ENCODE peak calls at places on chromosome 7, in eight cellular contexts. One of them, this sample, is unnamed. For H3K4me1, the result is how much of the 10 kb centered on the place peaks cover.

GRCh38 chr7:22555476-22555875 is 55.5 kb upstream of the STEAP1B start:
- DNase-seq in left ventricle myocardium inferior: no peak
- DNase-seq in A673: no peak
- DNase-seq in heart left ventricle: no peak
- DNase-seq in tibial artery: no peak
- DNase-seq in thoracic aorta: no peak
- DNase-seq in tibial nerve: no peak
- DNase-seq in stomach: no peak
- DNase-seq in this sample: no peak

GRCh38 chr7:83655951-83656556 is 7.1 kb upstream of the SEMA3E start:
- DNase-seq in A673: peak
- DNase-seq in left ventricle myocardium inferior: no peak
- DNase-seq in thoracic aorta: no peak
- DNase-seq in tibial artery: no peak
- DNase-seq in heart left ventricle: no peak
- DNase-seq in tibial nerve: peak
- DNase-seq in stomach: peak
- DNase-seq in this sample: no peak

GRCh38 chr7:73626814-73627213 is 2.5 kb upstream of the MLXIPL start:
- DNase-seq in thoracic aorta: no peak
- DNase-seq in left ventricle myocardium inferior: no peak
- DNase-seq in heart left ventricle: no peak
- DNase-seq in A673: peak
- DNase-seq in stomach: no peak
- DNase-seq in tibial artery: no peak
- DNase-seq in tibial nerve: no peak
- DNase-seq in this sample: no peak

GRCh38 chr7:2522780-2523433 is 3.3 kb downstream of the LFNG start:
- DNase-seq in stomach: no peak
- DNase-seq in thoracic aorta: no peak
- DNase-seq in left ventricle myocardium inferior: no peak
- DNase-seq in A673: peak
- DNase-seq in heart left ventricle: no peak
- DNase-seq in tibial artery: no peak
- DNase-seq in tibial nerve: no peak
- DNase-seq in this sample: no peak

GRCh38 chr7:9125246-9125645 is 691.8 kb downstream of the NXPH1 start:
- DNase-seq in left ventricle myocardium inferior: no peak
- DNase-seq in tibial nerve: no peak
- DNase-seq in tibial artery: no peak
- DNase-seq in stomach: no peak
- DNase-seq in heart left ventricle: no peak
- DNase-seq in A673: no peak
- DNase-seq in thoracic aorta: no peak
- DNase-seq in this sample: no peak

GRCh38 chr7:2030475-2031456 is 202.0 kb downstream of the MAD1L1 start:
- DNase-seq in tibial artery: no peak
- DNase-seq in thoracic aorta: no peak
- DNase-seq in A673: no peak
- DNase-seq in tibial nerve: no peak
- DNase-seq in stomach: no peak
- DNase-seq in left ventricle myocardium inferior: peak
- DNase-seq in heart left ventricle: peak
- DNase-seq in this sample: no peak

GRCh38 chr7:73905360-73905759 is 44.4 kb downstream of the TMEM270 start:
- DNase-seq in left ventricle myocardium inferior: no peak
- DNase-seq in heart left ventricle: no peak
- DNase-seq in A673: no peak
- DNase-seq in tibial artery: no peak
- DNase-seq in thoracic aorta: no peak
- DNase-seq in tibial nerve: no peak
- DNase-seq in stomach: no peak
- DNase-seq in this sample: no peak

GRCh38 chr7:21497072-21497471 is 45.8 kb upstream of the DNAH11 start:
- DNase-seq in stomach: no peak
- DNase-seq in tibial nerve: no peak
- DNase-seq in thoracic aorta: no peak
- DNase-seq in heart left ventricle: no peak
- DNase-seq in tibial artery: no peak
- DNase-seq in left ventricle myocardium inferior: no peak
- DNase-seq in A673: no peak
- DNase-seq in this sample: no peak

GRCh38 chr7:130387628-130388403 is 7.5 kb downstream of the CPA1 start:
- DNase-seq in left ventricle myocardium inferior: no peak
- DNase-seq in stomach: no peak
- DNase-seq in A673: no peak
- DNase-seq in heart left ventricle: no peak
- DNase-seq in thoracic aorta: no peak
- DNase-seq in tibial nerve: no peak
- DNase-seq in tibial artery: no peak
- DNase-seq in this sample: no peak

DNA sequence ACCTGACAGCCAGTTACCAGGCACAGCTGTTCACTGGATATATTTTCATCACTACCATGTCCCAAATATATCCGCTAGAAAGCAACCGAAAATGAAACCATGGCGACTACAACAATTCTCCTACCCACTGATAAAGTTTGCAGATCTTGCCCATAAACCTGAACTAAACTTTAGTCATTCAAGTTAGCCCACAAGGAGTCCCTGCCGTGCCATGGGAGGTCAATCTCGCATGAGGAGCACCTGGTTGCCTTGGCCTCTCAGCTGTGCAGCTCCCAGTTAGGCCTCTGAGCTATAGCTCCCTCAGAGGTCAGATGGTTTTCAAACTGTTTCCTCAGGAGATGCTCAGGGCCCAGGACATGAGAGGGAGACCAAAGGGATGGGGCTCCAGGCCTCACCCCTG is 211.1 kb upstream of the RNF32 start:
- DNase-seq in tibial nerve: no peak
- DNase-seq in tibial artery: no peak
- DNase-seq in A673: no peak
- DNase-seq in stomach: no peak
- DNase-seq in heart left ventricle: no peak
- DNase-seq in thoracic aorta: no peak
- DNase-seq in left ventricle myocardium inferior: no peak
- DNase-seq in this sample: no peak
- H3K4me3 ChIP-seq in tibial nerve: no peak
- H3K4me3 ChIP-seq in tibial artery: no peak
- H3K4me3 ChIP-seq in A673: no peak
- H3K4me3 ChIP-seq in stomach: no peak
- H3K4me3 ChIP-seq in heart left ventricle: no peak
- H3K4me3 ChIP-seq in thoracic aorta: no peak
- H3K4me3 ChIP-seq in left ventricle myocardium inferior: no peak
- H3K4me3 ChIP-seq in this sample: no peak

GRCh38 chr7:69818647-69819161 is 220.4 kb downstream of the AUTS2 start:
- DNase-seq in thoracic aorta: no peak
- DNase-seq in tibial artery: no peak
- DNase-seq in A673: no peak
- DNase-seq in tibial nerve: no peak
- DNase-seq in heart left ventricle: no peak
- DNase-seq in left ventricle myocardium inferior: no peak
- DNase-seq in stomach: no peak
- DNase-seq in this sample: no peak

GRCh38 chr7:69820479-69821192 is 222.4 kb downstream of the AUTS2 start:
- DNase-seq in tibial artery: no peak
- DNase-seq in stomach: no peak
- DNase-seq in heart left ventricle: no peak
- DNase-seq in left ventricle myocardium inferior: no peak
- DNase-seq in thoracic aorta: no peak
- DNase-seq in A673: no peak
- DNase-seq in tibial nerve: no peak
- DNase-seq in this sample: no peak

GRCh38 chr7:69819306-69819705 is 221.0 kb downstream of the AUTS2 start:
- DNase-seq in stomach: no peak
- DNase-seq in thoracic aorta: no peak
- DNase-seq in tibial artery: no peak
- DNase-seq in heart left ventricle: no peak
- DNase-seq in tibial nerve: no peak
- DNase-seq in A673: no peak
- DNase-seq in left ventricle myocardium inferior: no peak
- DNase-seq in this sample: no peak

GRCh38 chr7:69817096-69817495 is 218.8 kb downstream of the AUTS2 start:
- DNase-seq in heart left ventricle: no peak
- DNase-seq in A673: no peak
- DNase-seq in thoracic aorta: no peak
- DNase-seq in tibial artery: no peak
- DNase-seq in stomach: no peak
- DNase-seq in left ventricle myocardium inferior: no peak
- DNase-seq in tibial nerve: no peak
- DNase-seq in this sample: no peak

GRCh38 chr7:69817835-69818646 is 219.8 kb downstream of the AUTS2 start:
- DNase-seq in thoracic aorta: no peak
- DNase-seq in A673: no peak
- DNase-seq in tibial artery: no peak
- DNase-seq in stomach: no peak
- DNase-seq in left ventricle myocardium inferior: no peak
- DNase-seq in heart left ventricle: no peak
- DNase-seq in tibial nerve: no peak
- DNase-seq in this sample: no peak
- H3K4me1 ChIP-seq in thoracic aorta: under half
- H3K4me1 ChIP-seq in A673: under half
- H3K4me1 ChIP-seq in tibial artery: under half
- H3K4me1 ChIP-seq in stomach: under half
- H3K4me1 ChIP-seq in left ventricle myocardium inferior: half or more
- H3K4me1 ChIP-seq in heart left ventricle: under half
- H3K4me1 ChIP-seq in tibial nerve: half or more
- H3K4me1 ChIP-seq in this sample: under half

GRCh38 chr7:40714338-40715052 is 579.7 kb downstream of the SUGCT start:
- DNase-seq in left ventricle myocardium inferior: no peak
- DNase-seq in heart left ventricle: no peak
- DNase-seq in tibial artery: no peak
- DNase-seq in thoracic aorta: no peak
- DNase-seq in stomach: no peak
- DNase-seq in tibial nerve: no peak
- DNase-seq in A673: no peak
- DNase-seq in this sample: no peak

GRCh38 chr7:40711706-40712105 is 576.9 kb downstream of the SUGCT start:
- DNase-seq in heart left ventricle: no peak
- DNase-seq in thoracic aorta: no peak
- DNase-seq in tibial artery: no peak
- DNase-seq in A673: no peak
- DNase-seq in left ventricle myocardium inferior: no peak
- DNase-seq in tibial nerve: no peak
- DNase-seq in stomach: no peak
- DNase-seq in this sample: no peak

GRCh38 chr7:40715053-40715430 is 580.2 kb downstream of the SUGCT start:
- DNase-seq in left ventricle myocardium inferior: no peak
- DNase-seq in tibial nerve: no peak
- DNase-seq in stomach: no peak
- DNase-seq in A673: no peak
- DNase-seq in thoracic aorta: no peak
- DNase-seq in tibial artery: no peak
- DNase-seq in heart left ventricle: no peak
- DNase-seq in this sample: no peak

GRCh38 chr7:40717242-40717641 is 582.4 kb downstream of the SUGCT start:
- DNase-seq in tibial artery: peak
- DNase-seq in tibial nerve: peak
- DNase-seq in left ventricle myocardium inferior: peak
- DNase-seq in stomach: peak
- DNase-seq in A673: peak
- DNase-seq in heart left ventricle: peak
- DNase-seq in thoracic aorta: peak
- DNase-seq in this sample: no peak

DNA sequence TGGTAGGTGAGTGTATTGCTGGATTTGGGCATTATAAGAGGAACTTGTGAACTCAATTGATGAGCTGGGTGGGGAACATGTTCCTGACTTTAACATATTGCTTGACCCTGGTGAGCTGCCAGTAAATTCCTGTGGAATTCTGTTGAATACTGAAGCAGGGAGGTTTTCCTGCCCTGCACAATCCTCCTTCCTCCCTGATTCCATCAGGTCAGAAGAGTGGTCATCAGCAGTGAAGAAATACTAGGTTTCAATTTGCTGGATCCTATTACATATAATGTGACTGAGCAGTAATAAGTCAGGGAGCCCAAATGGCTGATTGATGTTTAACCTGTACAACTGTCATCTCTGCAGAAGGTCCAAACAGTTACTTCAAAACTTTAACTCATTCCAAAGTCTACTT is 581.2 kb downstream of the SUGCT start:
- DNase-seq in A673: no peak
- DNase-seq in heart left ventricle: no peak
- DNase-seq in left ventricle myocardium inferior: no peak
- DNase-seq in stomach: no peak
- DNase-seq in thoracic aorta: no peak
- DNase-seq in tibial artery: no peak
- DNase-seq in tibial nerve: no peak
- DNase-seq in this sample: no peak
- H3K4me3 ChIP-seq in A673: no peak
- H3K4me3 ChIP-seq in heart left ventricle: no peak
- H3K4me3 ChIP-seq in left ventricle myocardium inferior: no peak
- H3K4me3 ChIP-seq in stomach: no peak
- H3K4me3 ChIP-seq in thoracic aorta: no peak
- H3K4me3 ChIP-seq in tibial artery: no peak
- H3K4me3 ChIP-seq in tibial nerve: no peak
- H3K4me3 ChIP-seq in this sample: no peak

GRCh38 chr7:7651479-7651878 is 10.9 kb downstream of the UMAD1 start:
- DNase-seq in tibial nerve: no peak
- DNase-seq in tibial artery: no peak
- DNase-seq in thoracic aorta: no peak
- DNase-seq in A673: no peak
- DNase-seq in stomach: no peak
- DNase-seq in heart left ventricle: no peak
- DNase-seq in left ventricle myocardium inferior: no peak
- DNase-seq in this sample: no peak

GRCh38 chr7:7653568-7654187 is 13.1 kb downstream of the UMAD1 start:
- DNase-seq in tibial nerve: no peak
- DNase-seq in heart left ventricle: no peak
- DNase-seq in A673: peak
- DNase-seq in left ventricle myocardium inferior: no peak
- DNase-seq in thoracic aorta: no peak
- DNase-seq in tibial artery: no peak
- DNase-seq in stomach: no peak
- DNase-seq in this sample: no peak

GRCh38 chr7:7650682-7651206 is 10.2 kb downstream of the UMAD1 start:
- DNase-seq in left ventricle myocardium inferior: no peak
- DNase-seq in tibial artery: no peak
- DNase-seq in thoracic aorta: no peak
- DNase-seq in heart left ventricle: no peak
- DNase-seq in A673: no peak
- DNase-seq in tibial nerve: no peak
- DNase-seq in stomach: no peak
- DNase-seq in this sample: no peak

GRCh38 chr7:7654964-7655363 is 14.4 kb downstream of the UMAD1 start:
- DNase-seq in heart left ventricle: no peak
- DNase-seq in A673: no peak
- DNase-seq in thoracic aorta: no peak
- DNase-seq in tibial nerve: no peak
- DNase-seq in stomach: no peak
- DNase-seq in left ventricle myocardium inferior: no peak
- DNase-seq in tibial artery: no peak
- DNase-seq in this sample: no peak

DNA sequence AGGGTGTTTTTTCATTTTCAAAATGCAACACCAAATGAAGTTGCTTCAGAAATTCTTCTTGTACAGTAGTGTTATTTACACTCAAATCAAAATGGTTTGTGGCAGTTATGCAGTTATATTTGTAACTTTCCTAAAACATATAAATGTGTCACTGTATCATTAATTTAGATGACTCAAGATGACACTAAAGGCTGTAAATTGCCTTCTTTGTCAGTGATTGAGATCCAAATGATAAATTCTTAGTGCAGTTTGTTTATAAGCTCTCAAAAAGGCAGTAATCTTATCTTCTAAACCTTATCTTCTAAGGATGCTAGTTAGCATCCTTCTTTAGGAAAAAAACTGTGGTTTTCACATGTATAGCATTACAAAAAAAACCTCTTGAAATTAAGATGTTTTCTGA is 12.6 kb downstream of the UMAD1 start:
- DNase-seq in thoracic aorta: no peak
- DNase-seq in stomach: no peak
- DNase-seq in tibial artery: no peak
- DNase-seq in left ventricle myocardium inferior: no peak
- DNase-seq in tibial nerve: no peak
- DNase-seq in heart left ventricle: no peak
- DNase-seq in A673: no peak
- DNase-seq in this sample: no peak
- H3K4me1 ChIP-seq in thoracic aorta: under half
- H3K4me1 ChIP-seq in stomach: under half
- H3K4me1 ChIP-seq in tibial artery: under half
- H3K4me1 ChIP-seq in left ventricle myocardium inferior: under half
- H3K4me1 ChIP-seq in tibial nerve: under half
- H3K4me1 ChIP-seq in heart left ventricle: under half
- H3K4me1 ChIP-seq in A673: under half
- H3K4me1 ChIP-seq in this sample: under half

This sample was measured in uterus.